ENCODE peak calls at places on chromosome 13, in four cellular contexts. One of them, this sample, is unnamed.

GRCh38 chr13:77375554-77375953 is 48.7 kb upstream of the MYCBP2 start:
- DNase-seq in K562: no peak
- DNase-seq in SK-N-SH: no peak
- DNase-seq in H1: no peak
- DNase-seq in this sample: no peak

GRCh38 chr13:27868639-27869435 is 51.0 kb upstream of the PDX1 start:
- DNase-seq in K562: no peak
- DNase-seq in H1: no peak
- DNase-seq in SK-N-SH: no peak
- DNase-seq in this sample: no peak

GRCh38 chr13:109314101-109314500 is 472.3 kb downstream of the IRS2 start:
- DNase-seq in SK-N-SH: no peak
- DNase-seq in K562: no peak
- DNase-seq in H1: no peak
- DNase-seq in this sample: no peak

GRCh38 chr13:41905600-41906254 is 55.2 kb downstream of the VWA8 start:
- DNase-seq in H1: no peak
- DNase-seq in K562: no peak
- DNase-seq in SK-N-SH: peak; percentile 33
- DNase-seq in this sample: no peak

GRCh38 chr13:29294869-29295268 is 300.6 kb downstream of the SLC7A1 start:
- DNase-seq in H1: no peak
- DNase-seq in SK-N-SH: no peak
- DNase-seq in K562: no peak
- DNase-seq in this sample: no peak

GRCh38 chr13:34620073-34620858 is 321.8 kb upstream of the NBEA start:
- DNase-seq in H1: no peak
- DNase-seq in SK-N-SH: peak; percentile 37
- DNase-seq in K562: no peak
- DNase-seq in this sample: no peak

GRCh38 chr13:51237887-51238286 is 15.7 kb downstream of the FAM124A start:
- DNase-seq in K562: no peak
- DNase-seq in H1: no peak
- DNase-seq in SK-N-SH: no peak
- DNase-seq in this sample: no peak

GRCh38 chr13:51746802-51747201 is 57.2 kb downstream of the DHRS12 start:
- DNase-seq in H1: no peak
- DNase-seq in K562: no peak
- DNase-seq in SK-N-SH: no peak
- DNase-seq in this sample: no peak

GRCh38 chr13:27968316-27969072 is 621 bp downstream of the CDX2 start:
- DNase-seq in H1: no peak
- DNase-seq in K562: no peak
- DNase-seq in SK-N-SH: peak; percentile 33
- DNase-seq in this sample: no peak

GRCh38 chr13:28488376-28489005 is 6.4 kb downstream of the FLT1 start:
- DNase-seq in K562: no peak
- DNase-seq in H1: no peak
- DNase-seq in SK-N-SH: no peak
- DNase-seq in this sample: no peak

GRCh38 chr13:100491164-100491847 is 97.3 kb downstream of the GGACT start:
- DNase-seq in H1: no peak
- DNase-seq in K562: no peak
- DNase-seq in SK-N-SH: no peak
- DNase-seq in this sample: no peak

GRCh38 chr13:77338961-77339401 is 12.1 kb upstream of the MYCBP2 start:
- DNase-seq in SK-N-SH: no peak
- DNase-seq in H1: no peak
- DNase-seq in K562: no peak
- DNase-seq in this sample: no peak

GRCh38 chr13:99639126-99639525 is 137.9 kb downstream of the TM9SF2 start:
- DNase-seq in K562: no peak
- DNase-seq in SK-N-SH: no peak
- DNase-seq in H1: no peak
- DNase-seq in this sample: no peak

GRCh38 chr13:98370806-98371553 is 193.9 kb upstream of the RNF113B start:
- DNase-seq in H1: no peak
- DNase-seq in K562: no peak
- DNase-seq in SK-N-SH: no peak
- DNase-seq in this sample: no peak

GRCh38 chr13:99442273-99442895 is 58.9 kb upstream of the TM9SF2 start:
- DNase-seq in K562: peak; percentile 41
- DNase-seq in SK-N-SH: peak; percentile 58
- DNase-seq in H1: no peak
- DNase-seq in this sample: no peak

GRCh38 chr13:106376411-106377112 is 158.9 kb downstream of the EFNB2 start:
- DNase-seq in K562: no peak
- DNase-seq in SK-N-SH: no peak
- DNase-seq in H1: no peak
- DNase-seq in this sample: no peak

GRCh38 chr13:75458696-75459422 is 23.1 kb downstream of the TBC1D4 start:
- DNase-seq in SK-N-SH: peak; percentile 48
- DNase-seq in H1: no peak
- DNase-seq in K562: no peak
- DNase-seq in this sample: peak; percentile 49

GRCh38 chr13:44413095-44413494 is 39.5 kb downstream of the SERP2 start:
- DNase-seq in SK-N-SH: no peak
- DNase-seq in H1: no peak
- DNase-seq in K562: no peak
- DNase-seq in this sample: no peak

GRCh38 chr13:26538363-26539317 is 18.8 kb upstream of the WASF3 start:
- DNase-seq in K562: no peak
- DNase-seq in H1: no peak
- DNase-seq in SK-N-SH: no peak
- DNase-seq in this sample: no peak

GRCh38 chr13:50080856-50081105 is 65.5 kb downstream of the KCNRG start:
- DNase-seq in K562: no peak
- DNase-seq in H1: no peak
- DNase-seq in SK-N-SH: no peak
- DNase-seq in this sample: no peak

DNA sequence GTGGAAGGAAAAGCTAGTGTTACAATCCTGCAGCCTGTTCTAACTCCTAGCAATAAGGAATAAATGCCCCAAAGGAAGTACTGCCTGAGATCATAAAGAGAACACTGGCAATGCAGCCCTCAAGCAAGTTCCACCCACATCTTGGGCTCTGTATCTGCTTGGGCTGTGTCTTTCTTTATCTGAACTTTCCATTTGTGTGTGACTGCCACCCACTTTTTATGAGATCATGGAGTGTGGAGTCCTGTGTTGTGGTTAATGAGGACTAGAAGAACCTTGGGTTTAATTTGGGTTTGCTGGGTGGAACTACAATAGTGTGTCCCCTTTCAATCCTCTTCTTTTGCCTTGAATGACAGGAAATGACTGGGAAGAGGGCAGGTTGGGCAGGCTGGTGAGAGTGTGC is 38.3 kb downstream of the RFXAP start:
- DNase-seq in H1: no peak
- DNase-seq in K562: no peak
- DNase-seq in SK-N-SH: no peak
- DNase-seq in this sample: no peak
- TF ChIP-seq POLR2AphosphoS5 in H1: no peak
- TF ChIP-seq POLR2AphosphoS5 in K562: no peak
- TF ChIP-seq POLR2AphosphoS5 in SK-N-SH: no peak
- TF ChIP-seq POLR2AphosphoS5 in this sample: no peak

DNA sequence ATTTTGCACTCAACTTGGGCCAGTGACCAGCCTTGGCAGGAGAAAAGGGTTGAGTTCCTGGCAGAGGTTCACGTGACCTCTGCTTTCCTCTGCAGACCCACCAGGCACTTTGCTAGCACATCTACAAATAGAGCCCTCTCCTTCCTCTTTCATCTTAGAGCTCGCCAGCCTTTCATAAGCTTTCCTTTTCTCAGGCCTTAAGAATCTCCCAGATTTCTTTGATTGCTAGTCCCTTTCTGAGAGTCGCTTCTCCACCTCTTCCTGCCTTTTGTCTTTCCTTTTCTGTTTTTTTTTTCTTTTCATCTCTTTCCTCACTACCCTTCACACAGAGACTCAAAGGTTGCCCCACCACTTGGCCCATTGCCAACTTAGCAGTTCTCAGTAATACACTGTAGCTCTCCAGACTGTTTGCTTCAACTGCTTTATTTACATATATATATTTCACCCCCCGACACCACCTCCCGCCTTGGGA is 375.7 kb upstream of the SPRY2 start:
- DNase-seq in K562: no peak
- DNase-seq in SK-N-SH: no peak
- DNase-seq in H1: no peak
- DNase-seq in this sample: no peak
- TF ChIP-seq USF2 in K562: no peak
- TF ChIP-seq USF2 in SK-N-SH: no peak
- TF ChIP-seq USF2 in H1: no peak
- TF ChIP-seq USF2 in this sample: no peak

DNA sequence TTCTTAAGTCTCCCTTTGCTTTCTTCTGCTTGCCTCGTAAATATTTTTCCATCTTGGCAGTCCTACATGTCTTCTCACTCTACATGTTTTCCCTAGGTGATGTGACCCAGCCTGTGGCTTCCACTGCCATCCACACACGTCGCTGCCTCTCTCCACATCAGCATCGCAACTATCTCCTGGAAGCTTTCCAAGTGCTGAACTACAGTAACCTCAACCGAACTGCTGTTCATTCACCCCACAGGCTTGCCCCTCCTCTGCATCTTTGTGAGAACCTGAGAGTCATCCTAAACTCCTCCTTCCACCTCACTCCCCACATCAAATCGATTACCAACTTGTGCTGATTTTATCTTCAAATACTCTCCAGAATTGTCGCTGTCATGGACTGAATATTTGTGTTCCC is 41.2 kb upstream of the USPL1 start:
- DNase-seq in SK-N-SH: no peak
- DNase-seq in K562: no peak
- DNase-seq in H1: no peak
- DNase-seq in this sample: no peak
- TF ChIP-seq SIN3A in SK-N-SH: no peak
- TF ChIP-seq SIN3A in K562: no peak
- TF ChIP-seq SIN3A in H1: no peak
- TF ChIP-seq SIN3A in this sample: no peak

DNA sequence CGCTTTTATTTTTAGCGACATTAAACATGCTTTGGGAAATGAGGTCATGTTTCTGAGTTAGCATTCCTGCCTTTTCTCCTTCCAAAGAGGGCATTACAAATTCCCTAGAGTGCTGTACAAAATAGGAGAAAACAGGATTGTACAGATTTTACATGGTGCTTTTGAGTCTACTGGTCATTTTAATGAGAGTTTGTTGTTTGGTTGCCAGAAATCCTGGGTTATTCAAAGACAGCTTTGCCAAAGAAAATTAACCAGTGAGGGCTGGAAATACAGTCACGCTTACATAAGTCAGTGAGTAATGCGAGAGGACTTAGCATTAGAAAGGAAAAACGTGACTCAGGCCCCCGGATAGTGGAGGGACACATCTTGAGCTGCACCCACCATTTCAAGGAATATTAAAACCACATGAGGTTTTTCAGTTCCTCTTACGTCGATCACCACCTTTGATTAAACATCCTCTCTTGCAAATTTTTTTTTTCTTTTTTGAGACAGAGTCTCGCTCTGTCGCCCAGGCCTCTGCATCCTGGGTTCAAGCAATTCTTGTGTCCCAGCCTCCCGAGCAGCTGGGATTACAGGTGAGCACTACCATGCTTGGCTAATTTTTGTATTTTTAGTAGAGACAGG is 55.4 kb downstream of the SACS start:
- DNase-seq in SK-N-SH: no peak
- DNase-seq in H1: no peak
- DNase-seq in K562: no peak
- DNase-seq in this sample: peak; percentile 68
- TF ChIP-seq POLR2AphosphoS5 in SK-N-SH: peak; percentile 41
- TF ChIP-seq POLR2AphosphoS5 in H1: no peak
- TF ChIP-seq POLR2AphosphoS5 in K562: no peak
- TF ChIP-seq POLR2AphosphoS5 in this sample: no peak

GRCh38 chr13:46402178-46402577 is 15.1 kb upstream of the RUBCNL start:
- DNase-seq in H1: no peak
- DNase-seq in SK-N-SH: no peak
- DNase-seq in K562: no peak
- DNase-seq in this sample: no peak

GRCh38 chr13:46401432-46401831 is 14.4 kb upstream of the RUBCNL start:
- DNase-seq in H1: no peak
- DNase-seq in K562: no peak
- DNase-seq in SK-N-SH: no peak
- DNase-seq in this sample: no peak

GRCh38 chr13:46403851-46404731 is 17.0 kb upstream of the RUBCNL start:
- DNase-seq in K562: no peak
- DNase-seq in SK-N-SH: no peak
- DNase-seq in H1: no peak
- DNase-seq in this sample: no peak

GRCh38 chr13:46404732-46405097 is 17.7 kb upstream of the RUBCNL start:
- DNase-seq in SK-N-SH: no peak
- DNase-seq in K562: no peak
- DNase-seq in H1: no peak
- DNase-seq in this sample: no peak

DNA sequence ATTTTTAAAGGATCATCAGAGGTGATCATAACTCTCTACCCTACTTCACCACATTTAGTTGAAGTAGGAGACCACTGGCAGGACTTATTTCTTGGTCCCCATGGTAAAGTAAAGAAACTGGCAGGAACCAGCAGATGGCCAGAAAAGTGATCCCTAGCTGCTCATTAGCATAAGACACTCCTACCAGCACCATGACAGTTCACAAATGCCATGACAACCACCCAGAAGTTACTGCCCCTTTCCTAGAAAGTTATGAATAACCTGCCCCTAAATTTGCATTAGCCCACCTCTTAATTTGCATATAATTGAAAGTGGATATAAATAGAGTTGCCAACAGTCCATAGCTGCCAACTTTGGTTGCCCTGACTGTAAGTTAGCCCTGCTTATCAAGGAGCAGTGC is 18.4 kb upstream of the RUBCNL start:
- DNase-seq in K562: no peak
- DNase-seq in SK-N-SH: no peak
- DNase-seq in H1: no peak
- DNase-seq in this sample: no peak
- TF ChIP-seq USF2 in K562: no peak
- TF ChIP-seq USF2 in SK-N-SH: no peak
- TF ChIP-seq USF2 in H1: no peak
- TF ChIP-seq USF2 in this sample: no peak

DNA sequence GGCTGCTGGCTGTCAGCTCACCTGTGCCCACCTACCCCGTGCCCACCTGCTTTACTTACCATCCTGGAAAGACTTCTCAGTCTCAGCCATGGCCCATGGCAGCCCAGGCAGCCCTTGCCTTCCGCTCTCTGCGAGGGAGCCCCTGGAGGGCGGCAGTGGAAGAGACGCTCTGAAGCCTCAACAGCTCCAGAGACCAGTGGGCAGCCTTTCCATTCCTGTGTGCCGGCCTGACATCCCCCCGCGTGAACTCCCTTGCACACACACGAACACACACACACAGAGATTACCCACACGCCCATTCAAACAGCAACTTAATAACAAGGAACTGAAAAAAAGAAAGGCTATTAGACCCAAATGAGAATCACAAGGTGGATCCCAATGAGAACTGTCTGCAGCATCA is 14.2 kb upstream of the RASA3 start:
- DNase-seq in K562: no peak
- DNase-seq in SK-N-SH: peak; percentile 67
- DNase-seq in H1: no peak
- DNase-seq in this sample: no peak
- TF ChIP-seq SIN3A in K562: no peak
- TF ChIP-seq SIN3A in SK-N-SH: no peak
- TF ChIP-seq SIN3A in H1: no peak
- TF ChIP-seq SIN3A in this sample: no peak